ENCODE peak calls at places on chromosomes 1 and 21, in seven cellular contexts. M, B, P, N, H, O and Q are unnamed samples.

GRCh38 chr1:74578101-74578500 is 65.7 kb upstream of the LRRC53 start:
- DNase-seq in H (no peak), M (no peak), O (no peak), B (no peak), P (no peak), N (no peak), Q (no peak)

GRCh38 chr1:115320368-115320767 is 17.7 kb downstream of the NGF start:
- DNase-seq in P (no peak), M (no peak), H (no peak), N (no peak), O (no peak), B (peak; percentile 41), Q (no peak)

GRCh38 chr1:29758764-29759499 is 522.6 kb downstream of the PTPRU start:
- DNase-seq in O (no peak), N (no peak), P (no peak), M (no peak), B (no peak), H (no peak), Q (no peak)

GRCh38 chr1:40140211-40140709 is 20.9 kb upstream of the RLF start:
- DNase-seq in H (no peak), N (no peak), O (peak; percentile 56), B (no peak), M (no peak), P (no peak), Q (no peak)

GRCh38 chr1:151968058-151968457 is 25.6 kb downstream of the S100A10 start:
- DNase-seq in N (peak; percentile 44), H (no peak), B (peak; percentile 69), M (no peak), O (peak; percentile 57), P (no peak), Q (no peak)

GRCh38 chr1:81650741-81651140 is 150.0 kb upstream of the ADGRL2 start:
- DNase-seq in H (no peak), B (no peak), P (no peak), M (no peak), O (no peak), N (no peak), Q (no peak)

GRCh38 chr21:41325138-41325537 is 8.5 kb downstream of the FAM3B start:
- DNase-seq in H (no peak), M (no peak), N (no peak), P (no peak), B (no peak), O (no peak), Q (no peak)

GRCh38 chr1:197173571-197174482 is 27.4 kb upstream of the ASPM start:
- DNase-seq in N (no peak), H (no peak), M (no peak), P (no peak), O (no peak), B (no peak), Q (no peak)

GRCh38 chr1:232899278-232899677 is 51.1 kb upstream of the NTPCR start:
- DNase-seq in O (no peak), B (no peak), P (no peak), N (no peak), H (no peak), M (no peak), Q (no peak)

GRCh38 chr1:22331618-22332017 is 120.0 kb upstream of the ZBTB40 start:
- DNase-seq in B (no peak), O (no peak), P (peak; percentile 58), H (no peak), N (no peak), M (no peak), Q (no peak)

GRCh38 chr1:167198518-167199133 is 22.1 kb upstream of the POU2F1 start:
- DNase-seq in B (no peak), P (no peak), M (no peak), N (no peak), H (no peak), O (no peak), Q (no peak)

GRCh38 chr1:10629816-10630571 is 155.2 kb downstream of the PEX14 start:
- DNase-seq in H (no peak), N (no peak), P (no peak), M (no peak), B (no peak), O (no peak), Q (no peak)

GRCh38 chr1:162674018-162674608 is 41.8 kb downstream of the DDR2 start:
- DNase-seq in P (no peak), B (peak; percentile 42), M (no peak), H (no peak), N (no peak), O (no peak), Q (no peak)

GRCh38 chr1:79100385-79100784 is 93.9 kb upstream of the ADGRL4 start:
- DNase-seq in B (peak; percentile 75), P (no peak), N (no peak), H (no peak), O (peak; percentile 29), M (no peak), Q (peak; percentile 44)